ENCODE peak calls at places on chromosomes 1 and 21, in seven cellular contexts. G is Caki2; U is HT1080; E is CD8-positive, alpha-beta T cell; T is prostate gland; K is heart left ventricle; V is left ventricle myocardium inferior. Z is an unnamed sample.

GRCh38 chr1:148328884-148329283 is 154.2 kb downstream of the PPIAL4G start:
- DNase-seq in V (no peak), U (no peak), E (no peak), G (no peak), K (no peak), T (no peak), Z (no peak)

GRCh38 chr1:216390956-216391355 is 32.3 kb downstream of the USH2A start:
- DNase-seq in E (no peak), V (no peak), U (peak; percentile 4), G (no peak), K (no peak), T (no peak), Z (no peak)

GRCh38 chr1:101438359-101438758 is 201.5 kb downstream of the S1PR1 start:
- DNase-seq in G (no peak), V (no peak), E (no peak), T (no peak), U (no peak), K (no peak), Z (no peak)

GRCh38 chr1:11893907-11894251 is 32.3 kb downstream of the KIAA2013 start:
- DNase-seq in E (peak; percentile 74), K (peak; percentile 74), T (peak; percentile 37), U (peak; percentile 34), V (peak; percentile 58), G (peak; percentile 39), Z (no peak)

GRCh38 chr1:23524716-23525401 is 6.2 kb downstream of the E2F2 start:
- DNase-seq in K (peak; percentile 15), V (no peak), G (no peak), U (no peak), T (no peak), E (peak; percentile 35), Z (no peak)

GRCh38 chr1:244409648-244410164 is 42.0 kb downstream of the ADSS2 start:
- DNase-seq in T (no peak), U (no peak), G (no peak), K (no peak), E (no peak), V (no peak), Z (no peak)

GRCh38 chr1:183282101-183282855 is 96.2 kb downstream of the LAMC2 start:
- DNase-seq in G (no peak), T (no peak), E (no peak), K (no peak), U (no peak), V (no peak), Z (no peak)

GRCh38 chr21:36150192-36150711 is 6.4 kb upstream of the DOP1B start:
- DNase-seq in K (peak; percentile 68), V (peak; percentile 38), E (no peak), G (no peak), T (no peak), U (peak; percentile 69), Z (no peak)

GRCh38 chr21:38989745-38990423 is 184.2 kb downstream of the ETS2 start:
- DNase-seq in G (no peak), U (peak; percentile 68), T (peak; percentile 75), K (no peak), V (no peak), E (no peak), Z (no peak)

GRCh38 chr1:193676996-193677569 is 490.7 kb upstream of the B3GALT2 start:
- DNase-seq in K (no peak), G (no peak), U (peak; percentile 50), T (no peak), E (no peak), V (no peak), Z (no peak)

GRCh38 chr21:38282921-38283320 is 26.1 kb downstream of the KCNJ15 start:
- DNase-seq in G (no peak), T (no peak), E (no peak), K (no peak), V (no peak), U (no peak), Z (no peak)